ENCODE peak calls at places on chromosomes 16 and 17, in five cellular contexts. M, S, D, U and A are unnamed samples.

GRCh38 chr17:10025976-10026785 is 121.1 kb upstream of the RCVRN start:
- DNase-seq in D (no peak), S (no peak), M (no peak), U (no peak), A (no peak)

GRCh38 chr17:50182783-50183438 is 17.1 kb downstream of the SGCA start:
- DNase-seq in S (no peak), M (no peak), D (no peak), U (no peak), A (no peak)

GRCh38 chr17:46717999-46718398 is 100.5 kb downstream of the WNT3 start:
- DNase-seq in U (no peak), S (no peak), D (no peak), M (no peak), A (no peak)

GRCh38 chr16:64363039-64363438 is 758.8 kb downstream of the CDH11 start:
- DNase-seq in S (peak), M (no peak), D (no peak), U (no peak), A (no peak)

GRCh38 chr17:10649602-10650001 is 7.5 kb downstream of the MYH3 start:
- DNase-seq in S (no peak), D (no peak), U (no peak), M (no peak), A (no peak)

GRCh38 chr16:88905563-88905962 is 39.1 kb upstream of the PABPN1L start:
- DNase-seq in U (no peak), D (no peak), S (no peak), M (no peak), A (no peak)

GRCh38 chr16:85475233-85475632 is 137.9 kb upstream of the GSE1 start:
- DNase-seq in M (no peak), S (no peak), U (no peak), D (no peak), A (no peak)

GRCh38 chr16:88350922-88351321 is 31.8 kb upstream of the ZNF469 start:
- DNase-seq in D (no peak), U (peak), S (no peak), M (no peak), A (no peak)

GRCh38 chr17:64425191-64425590 is 23.7 kb upstream of the MILR1 start:
- DNase-seq in D (no peak), U (no peak), S (no peak), M (no peak), A (no peak)

GRCh38 chr17:76527430-76528111 is 9.9 kb downstream of the CYGB start:
- DNase-seq in S (peak), U (no peak), M (no peak), D (no peak), A (peak)

GRCh38 chr17:39239640-39240314 is 14.0 kb upstream of the STAC2 start:
- DNase-seq in M (no peak), D (no peak), S (no peak), U (peak), A (no peak)

GRCh38 chr17:72514321-72514861 is 393.6 kb downstream of the SOX9 start:
- DNase-seq in M (no peak), S (no peak), U (no peak), D (no peak), A (no peak)